ENCODE peak calls at places on chromosomes 3 and 15, in seven cellular contexts. M is cardiac fibroblast; C is fibroblast of lung; P is CD8-positive, alpha-beta T cell; V is IMR-90; J is upper lobe of right lung; I is lower leg skin. S is an unnamed sample.

GRCh38 chr3:154758109-154758868 is 321.8 kb upstream of the MME start:
- DNase-seq in M (peak), C (peak), P (no peak), J (no peak), V (peak), I (no peak), S (no peak)

GRCh38 chr3:12138044-12138443 is 20.7 kb downstream of the TIMP4 start:
- DNase-seq in P (no peak), C (no peak), V (peak), I (no peak), J (no peak), M (peak), S (no peak)

GRCh38 chr3:170689218-170689874 is 103.5 kb upstream of the SLC7A14 start:
- DNase-seq in M (peak), J (peak), V (peak), C (peak), I (no peak), P (no peak), S (peak)

GRCh38 chr3:170977911-170978310 is 48.6 kb downstream of the SLC2A2 start:
- DNase-seq in C (peak), M (peak), P (no peak), J (no peak), V (peak), I (no peak), S (no peak)

GRCh38 chr3:58184309-58184981 is 26.3 kb downstream of the DNASE1L3 start:
- DNase-seq in I (no peak), J (no peak), C (no peak), P (no peak), V (no peak), M (no peak), S (no peak)

GRCh38 chr3:13569641-13570390 is 20.9 kb downstream of the FBLN2 start:
- DNase-seq in C (peak), J (no peak), M (no peak), I (no peak), P (no peak), V (peak), S (no peak)

GRCh38 chr15:31328425-31328998 is 1.9 kb downstream of the KLF13 start:
- DNase-seq in V (peak), J (no peak), M (peak), C (peak), I (no peak), P (peak), S (no peak)

GRCh38 chr15:100235030-100235617 is 106.7 kb downstream of the ADAMTS17 start:
- DNase-seq in P (no peak), C (no peak), V (no peak), M (no peak), I (no peak), J (no peak), S (no peak)

GRCh38 chr3:170750478-170750830 is 119.5 kb downstream of the RPL22L1 start:
- DNase-seq in J (no peak), M (no peak), P (no peak), I (no peak), C (no peak), V (no peak), S (no peak)

GRCh38 chr3:128491071-128491899 is 1.7 kb downstream of the GATA2 start:
- DNase-seq in V (no peak), M (no peak), P (no peak), C (peak), J (peak), I (peak), S (no peak)

GRCh38 chr3:12891985-12892839 is 50.8 kb upstream of the RPL32 start:
- DNase-seq in I (no peak), M (peak), P (peak), V (peak), C (peak), J (no peak), S (peak)

GRCh38 chr3:40864146-40864782 is 335.0 kb upstream of the CTNNB1 start:
- DNase-seq in J (no peak), I (no peak), P (no peak), C (no peak), V (no peak), M (peak), S (no peak)

GRCh38 chr3:125281411-125281810 is 68.9 kb upstream of the SLC12A8 start:
- DNase-seq in V (no peak), C (peak), J (no peak), P (no peak), I (no peak), M (peak), S (no peak)

GRCh38 chr15:80072285-80072684 is 12.8 kb downstream of the ZFAND6 start:
- DNase-seq in C (peak), V (peak), J (no peak), I (no peak), M (peak), P (no peak), S (peak)

GRCh38 chr3:100210777-100211145 is 50.0 kb upstream of the TBC1D23 start:
- DNase-seq in C (peak), M (peak), V (peak), J (no peak), P (no peak), I (no peak), S (peak)

GRCh38 chr3:48562367-48563095 is 1.1 kb downstream of the UCN2 start:
- DNase-seq in J (no peak), C (no peak), V (no peak), M (no peak), P (no peak), I (no peak), S (no peak)

GRCh38 chr15:24957691-24958090 is 2.9 kb downstream of the SNRPN start:
- DNase-seq in M (no peak), V (no peak), P (no peak), J (no peak), I (no peak), C (no peak), S (no peak)

GRCh38 chr3:100006570-100007271 is 107.6 kb downstream of the FILIP1L start:
- DNase-seq in I (no peak), V (peak), M (peak), P (no peak), J (no peak), C (peak), S (no peak)

GRCh38 chr15:91132079-91132478 is 32.0 kb downstream of the SV2B start:
- DNase-seq in M (no peak), C (no peak), J (no peak), V (no peak), P (no peak), I (peak), S (no peak)

GRCh38 chr3:138608322-138609214 is at the start of gene FAIM:
- DNase-seq in I (peak), C (peak), P (peak), J (peak), M (peak), V (peak), S (no peak)

GRCh38 chr3:56303508-56303907 is 164.8 kb downstream of the ERC2 start:
- DNase-seq in V (peak), P (no peak), I (no peak), C (peak), M (peak), J (no peak), S (no peak)

GRCh38 chr15:37107754-37108724 is 7.7 kb upstream of the MEIS2 start:
- DNase-seq in P (no peak), V (no peak), M (no peak), J (no peak), C (no peak), I (no peak), S (no peak)
- H3K4me3 ChIP-seq in P (no peak), V (no peak), M (no peak), J (no peak), C (no peak), I (no peak), S (no peak)

DNA sequence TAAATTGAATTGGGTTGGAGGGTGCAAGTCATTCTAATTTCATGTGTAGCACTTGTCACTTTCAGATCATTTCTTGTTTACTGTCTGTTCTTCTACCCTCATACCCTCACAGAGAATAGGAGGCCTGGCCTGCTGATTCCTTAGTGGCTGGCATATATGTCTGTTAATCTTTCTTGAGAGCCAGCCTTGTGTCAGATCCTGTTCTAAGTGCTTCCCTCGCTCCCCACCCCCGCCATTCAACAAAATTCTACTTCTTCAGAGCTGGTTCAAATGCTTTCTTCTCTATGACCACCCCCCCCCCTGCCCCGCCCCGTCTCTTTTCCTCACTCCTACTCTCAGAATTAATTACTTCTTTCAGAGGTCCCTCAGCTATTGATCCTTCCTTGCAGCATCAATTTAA is 1.5 kb upstream of the U2SURP start:
- DNase-seq in C (peak), M (peak), V (no peak), I (no peak), J (no peak), P (no peak), S (no peak)
- H3K4me3 ChIP-seq in C (peak), M (peak), V (no peak), I (no peak), J (no peak), P (no peak), S (peak)

DNA sequence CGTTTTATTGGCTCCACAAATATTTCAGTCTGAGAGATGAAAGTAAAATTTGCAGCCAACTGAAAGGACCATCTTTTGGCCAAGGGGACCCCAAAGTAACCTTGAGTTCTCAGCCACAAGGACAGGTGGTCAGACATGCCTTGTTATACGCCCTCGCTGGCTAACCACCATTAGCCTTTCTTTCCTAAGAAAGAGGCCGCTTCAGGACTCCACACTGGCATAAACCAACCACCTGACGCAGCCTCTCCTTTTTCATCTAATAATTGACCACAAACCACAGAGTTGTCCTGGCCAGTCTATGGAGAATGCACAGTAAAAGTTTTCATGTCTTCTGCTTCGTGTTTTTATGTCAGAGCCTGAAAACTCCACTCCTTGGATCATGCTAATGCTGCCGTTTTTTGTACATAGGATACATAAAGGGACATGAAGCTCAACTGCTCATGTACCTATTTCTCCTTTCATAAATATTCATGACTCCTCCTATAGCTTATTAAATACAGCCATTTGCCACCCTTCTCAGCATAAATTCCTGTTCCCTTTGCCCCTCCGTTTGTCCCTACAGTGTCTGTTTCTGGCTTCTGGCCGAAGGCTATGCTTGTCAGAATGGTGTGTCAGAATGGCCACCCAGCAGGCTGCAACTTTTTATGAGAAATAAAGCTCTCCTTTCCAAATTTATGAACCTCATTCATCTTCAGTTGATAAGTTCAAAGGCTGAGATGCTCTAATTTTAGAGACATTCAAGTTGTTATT is 374.1 kb upstream of the RBMS3 start:
- DNase-seq in I (no peak), P (no peak), J (no peak), M (no peak), C (no peak), V (no peak), S (no peak)
- H3K4me3 ChIP-seq in I (no peak), P (no peak), J (no peak), M (no peak), C (no peak), V (no peak), S (no peak)

DNA sequence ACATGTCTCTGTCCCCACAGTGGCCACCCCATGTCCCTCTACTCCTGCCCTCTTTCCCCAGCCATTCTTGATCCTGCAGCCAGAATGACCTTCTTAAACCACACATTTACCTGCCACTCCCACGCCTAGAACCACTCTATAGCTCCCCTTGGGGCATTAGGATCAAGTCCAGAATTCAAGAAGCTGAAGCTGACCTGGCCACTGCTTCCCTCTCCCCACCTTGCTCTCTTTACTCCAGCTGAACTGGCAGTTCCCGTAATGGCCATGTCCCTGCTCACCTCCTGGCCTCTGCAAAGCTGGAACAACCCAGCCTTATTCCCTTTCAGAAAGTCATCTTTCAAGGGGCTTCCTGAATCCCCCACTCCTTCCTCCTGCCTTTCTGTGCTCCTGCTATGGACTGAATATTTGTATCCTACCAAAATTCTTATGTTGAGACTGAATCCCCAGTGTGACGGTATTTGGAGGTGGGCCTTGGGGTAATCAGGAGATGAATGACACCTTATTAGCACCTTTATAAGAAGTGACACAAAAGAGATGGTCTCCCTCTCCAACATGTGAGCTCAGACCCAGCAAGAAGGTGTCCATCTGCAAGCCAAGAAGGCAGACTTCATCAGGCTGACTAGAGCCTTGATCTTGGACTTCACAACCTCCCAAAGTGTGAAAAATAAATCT is 3.8 kb downstream of the CSRNP1 start:
- DNase-seq in P (no peak), M (no peak), C (no peak), J (no peak), I (peak), V (no peak), S (no peak)
- H3K4me3 ChIP-seq in P (peak), M (no peak), C (no peak), J (peak), I (no peak), V (no peak), S (peak)

GRCh38 chr3:185316740-185317407 is 46.1 kb upstream of the MAP3K13 start:
- DNase-seq in P (no peak), V (peak), I (no peak), C (peak), M (peak), J (no peak), S (no peak)
- H3K4me3 ChIP-seq in P (no peak), V (no peak), I (no peak), C (no peak), M (peak), J (no peak), S (no peak)

GRCh38 chr3:72444642-72445223 is 403.5 kb downstream of the SHQ1 start:
- DNase-seq in P (no peak), C (peak), I (no peak), V (peak), M (no peak), J (no peak), S (no peak)
- H3K4me3 ChIP-seq in P (no peak), C (peak), I (no peak), V (no peak), M (no peak), J (peak), S (no peak)

DNA sequence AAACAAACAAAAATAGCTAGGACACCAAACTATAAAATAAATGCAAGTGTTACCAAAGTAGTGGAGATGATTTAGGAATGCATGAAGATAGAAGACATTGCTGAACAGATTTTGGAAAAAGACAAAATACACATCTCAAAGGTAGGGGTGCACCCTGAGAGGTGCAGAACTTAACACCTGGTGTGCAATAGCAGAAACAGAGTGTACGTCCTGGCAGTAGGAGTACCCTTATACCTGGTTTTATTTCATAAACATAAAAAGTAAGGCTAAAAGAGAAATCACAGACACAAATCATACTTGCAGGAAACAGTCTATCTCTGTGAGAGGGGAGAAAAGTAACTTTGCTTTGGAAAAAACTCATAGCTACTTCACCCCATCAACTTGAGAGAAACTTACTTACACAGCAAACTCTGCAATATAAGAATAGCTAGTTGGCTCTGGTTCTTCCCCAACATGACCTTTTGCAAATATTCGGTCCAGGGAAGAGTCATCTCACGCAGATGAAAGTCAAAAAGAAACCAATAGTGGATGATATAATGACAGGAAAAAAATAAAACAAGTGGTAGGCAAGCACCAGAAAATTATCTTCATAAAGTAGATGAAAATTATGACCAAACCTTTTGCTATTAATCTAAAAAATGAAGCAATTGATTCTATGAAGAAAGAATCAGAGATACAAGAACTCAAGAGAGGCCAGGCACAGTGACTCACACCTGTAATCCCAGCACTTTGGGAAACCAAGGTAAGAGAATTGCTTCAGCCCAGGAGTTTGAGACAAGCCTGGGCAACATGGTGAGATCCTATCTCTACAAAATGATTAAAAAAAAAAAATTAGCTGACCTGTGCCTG is 108.9 kb upstream of the BNIP2 start:
- DNase-seq in J (no peak), I (no peak), V (no peak), C (no peak), P (no peak), M (no peak), S (no peak)
- H3K4me3 ChIP-seq in J (no peak), I (no peak), V (no peak), C (no peak), P (peak), M (no peak), S (no peak)

GRCh38 chr15:94844533-94845390 is 613.4 kb downstream of the MCTP2 start:
- DNase-seq in V (no peak), C (peak), J (peak), M (peak), P (no peak), I (peak), S (no peak)
- H3K4me3 ChIP-seq in V (no peak), C (peak), J (peak), M (peak), P (no peak), I (no peak), S (peak)

GRCh38 chr3:23809294-23809693 is 3.5 kb downstream of the UBE2E1 start:
- DNase-seq in C (no peak), V (no peak), P (no peak), J (no peak), I (no peak), M (no peak), S (no peak)
- H3K4me3 ChIP-seq in C (peak), V (no peak), P (peak), J (no peak), I (no peak), M (no peak), S (peak)

S was measured in HFF-Myc.